ENCODE peak calls at places on chromosome 7, in six cellular contexts. M, B, S, I, G and Q are unnamed samples.

GRCh38 chr7:142808461-142808801 is 37.7 kb downstream of the PRSS2 start:
- DNase-seq in M (no peak), B (no peak), S (no peak), I (peak), G (no peak), Q (no peak)

GRCh38 chr7:158188676-158189075 is 398.9 kb downstream of the PTPRN2 start:
- DNase-seq in M (no peak), B (no peak), S (no peak), I (no peak), G (no peak), Q (no peak)

GRCh38 chr7:81462672-81463071 is 307.2 kb downstream of the HGF start:
- DNase-seq in M (no peak), B (no peak), S (no peak), I (no peak), G (no peak), Q (no peak)

GRCh38 chr7:107660381-107661080 is at the start of gene SLC26A4:
- DNase-seq in M (no peak), B (no peak), S (no peak), I (no peak), G (no peak), Q (no peak)

GRCh38 chr7:104980440-104980839 is 33.6 kb upstream of the KMT2E start:
- DNase-seq in M (no peak), B (no peak), S (no peak), I (no peak), G (no peak), Q (no peak)

GRCh38 chr7:66013938-66014337 is 31.9 kb upstream of the GUSB start:
- DNase-seq in M (no peak), B (peak), S (peak), I (no peak), G (peak), Q (no peak)

GRCh38 chr7:40612298-40612697 is 477.5 kb downstream of the SUGCT start:
- DNase-seq in M (no peak), B (no peak), S (no peak), I (no peak), G (no peak), Q (no peak)

GRCh38 chr7:48084727-48085432 is 4.2 kb upstream of the UPP1 start:
- DNase-seq in M (peak), B (peak), S (no peak), I (peak), G (peak), Q (no peak)

GRCh38 chr7:130363156-130363847 is 17.0 kb upstream of the CPA1 start:
- DNase-seq in M (no peak), B (peak), S (no peak), I (no peak), G (no peak), Q (no peak)

GRCh38 chr7:94761451-94761850 is 105.5 kb upstream of the SGCE start:
- DNase-seq in M (no peak), B (no peak), S (no peak), I (no peak), G (no peak), Q (no peak)

GRCh38 chr7:80511964-80512363 is at the start of gene GNAT3:
- DNase-seq in M (no peak), B (no peak), S (no peak), I (no peak), G (no peak), Q (no peak)

GRCh38 chr7:143321734-143322133 is 5.8 kb downstream of the CLCN1 start:
- DNase-seq in M (no peak), B (no peak), S (peak), I (no peak), G (no peak), Q (no peak)

GRCh38 chr7:24740821-24741220 is 16.4 kb downstream of the GSDME start:
- DNase-seq in M (peak), B (no peak), S (no peak), I (no peak), G (no peak), Q (no peak)

GRCh38 chr7:1794888-1795542 is 124.9 kb downstream of the ELFN1 start:
- DNase-seq in M (no peak), B (no peak), S (no peak), I (no peak), G (no peak), Q (no peak)

GRCh38 chr7:7257899-7258692 is 75.8 kb downstream of the C1GALT1 start:
- DNase-seq in M (no peak), B (no peak), S (no peak), I (no peak), G (no peak), Q (no peak)

GRCh38 chr7:106797937-106798336 is 67.1 kb upstream of the PIK3CG start:
- DNase-seq in M (no peak), B (no peak), S (no peak), I (no peak), G (no peak), Q (no peak)

GRCh38 chr7:142412551-142413193 is 154.8 kb upstream of the PRSS58 start:
- DNase-seq in M (no peak), B (peak), S (no peak), I (peak), G (peak), Q (no peak)

GRCh38 chr7:102404005-102404861 is 8.1 kb downstream of the PRKRIP1 start:
- DNase-seq in M (no peak), B (peak), S (peak), I (peak), G (peak), Q (no peak)

GRCh38 chr7:347001-347590 is 57.1 kb downstream of the FOXL3 start:
- DNase-seq in M (no peak), B (no peak), S (no peak), I (no peak), G (no peak), Q (no peak)

GRCh38 chr7:143367972-143368371 is 5.5 kb upstream of the FAM131B start:
- DNase-seq in M (no peak), B (no peak), S (no peak), I (no peak), G (no peak), Q (no peak)

GRCh38 chr7:109259151-109259550 is 689.5 kb downstream of the DNAJB9 start:
- DNase-seq in M (no peak), B (no peak), S (no peak), I (no peak), G (no peak), Q (no peak)

GRCh38 chr7:22837308-22837707 is 14.7 kb upstream of the TOMM7 start:
- DNase-seq in M (no peak), B (no peak), S (no peak), I (no peak), G (no peak), Q (peak)

GRCh38 chr7:146002431-146003078 is 114.0 kb upstream of the CNTNAP2 start:
- DNase-seq in M (no peak), B (no peak), S (no peak), I (no peak), G (no peak), Q (no peak)

GRCh38 chr7:55030314-55030713 is 11.5 kb downstream of the EGFR start:
- DNase-seq in M (no peak), B (no peak), S (no peak), I (no peak), G (no peak), Q (no peak)

DNA sequence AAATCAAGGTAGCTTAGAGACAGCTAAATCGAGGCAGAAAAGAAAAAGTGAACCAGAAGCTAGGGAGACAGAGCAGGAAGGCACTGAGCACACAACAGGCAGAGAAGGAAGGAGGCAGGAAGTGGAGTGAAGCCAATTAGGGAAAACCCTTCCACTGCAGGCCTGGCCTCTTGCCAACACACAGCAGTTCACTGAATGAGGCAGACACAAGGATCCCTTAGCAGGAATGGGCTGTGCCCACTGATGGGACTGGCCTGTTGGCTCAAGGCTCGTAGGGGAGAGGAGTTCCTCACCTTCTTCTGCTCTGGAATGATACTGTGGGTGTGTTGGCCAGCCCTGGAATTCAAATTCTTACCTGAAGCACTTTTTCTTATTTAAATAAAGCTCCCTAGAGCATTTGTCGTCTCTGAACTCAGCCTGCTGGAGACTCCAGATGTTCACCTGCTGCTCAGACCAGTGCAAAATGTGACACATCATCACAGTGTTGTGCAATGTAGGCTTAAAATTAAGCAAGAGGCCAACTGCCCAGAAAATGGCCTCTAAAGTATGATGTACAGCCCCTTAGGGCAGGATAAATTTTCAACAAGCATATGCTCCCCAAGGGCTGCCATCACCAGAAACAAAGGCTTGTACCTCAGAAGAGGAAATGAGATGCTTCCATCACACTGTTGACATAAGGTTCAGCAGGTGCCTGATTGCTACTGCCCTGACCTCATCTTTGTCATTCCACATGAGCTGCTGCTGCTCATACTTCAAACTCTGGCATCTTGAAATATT is 220.1 kb upstream of the STK17A start:
- DNase-seq in M (no peak), B (no peak), S (no peak), I (no peak), G (peak), Q (no peak)
- TF ChIP-seq CTCF in M (no peak), B (no peak), S (no peak), I (no peak), G (no peak), Q (no peak)

DNA sequence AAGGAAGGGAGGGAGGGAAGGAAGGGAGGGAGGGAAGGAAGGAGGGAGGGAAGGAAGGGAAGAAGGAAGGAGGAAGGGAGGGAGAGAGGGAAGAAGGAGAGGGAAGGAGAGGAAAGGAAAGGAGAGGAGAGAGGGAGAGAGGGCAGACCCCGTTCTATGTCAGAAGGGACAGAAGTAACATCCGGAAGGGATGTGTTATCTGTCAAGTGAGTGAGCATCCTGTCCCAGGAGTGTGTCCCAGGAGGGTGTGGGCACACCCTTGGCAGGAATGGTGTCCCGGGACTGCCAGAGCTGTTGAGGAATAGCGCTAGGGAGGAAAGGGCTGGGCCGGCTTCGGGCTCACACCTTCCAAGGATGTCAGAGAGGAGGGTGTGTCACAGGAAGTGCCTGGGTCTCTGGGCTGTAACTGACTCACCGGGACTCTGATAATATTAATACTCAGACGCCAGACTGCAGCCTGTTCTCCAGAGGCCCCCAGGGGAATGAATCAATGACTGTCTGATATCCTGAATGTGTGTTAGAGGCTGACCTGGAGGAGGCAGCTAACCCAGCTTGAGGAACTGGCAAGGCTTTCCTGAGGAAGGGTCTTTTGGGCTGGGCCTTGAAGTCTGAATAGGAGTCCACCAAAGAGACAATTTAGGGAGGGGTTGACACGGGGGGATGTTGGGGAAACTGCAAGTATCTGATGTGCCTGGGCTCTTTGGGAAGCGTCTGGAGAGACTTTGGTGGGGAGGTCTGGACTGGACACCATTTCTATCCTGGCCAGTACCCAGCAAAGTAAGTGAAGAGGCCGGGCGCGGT is 125.7 kb upstream of the TNRC18 start:
- DNase-seq in M (no peak), B (peak), S (peak), I (no peak), G (peak), Q (no peak)
- TF ChIP-seq CTCF in M (no peak), B (no peak), S (no peak), I (no peak), G (no peak), Q (no peak)

DNA sequence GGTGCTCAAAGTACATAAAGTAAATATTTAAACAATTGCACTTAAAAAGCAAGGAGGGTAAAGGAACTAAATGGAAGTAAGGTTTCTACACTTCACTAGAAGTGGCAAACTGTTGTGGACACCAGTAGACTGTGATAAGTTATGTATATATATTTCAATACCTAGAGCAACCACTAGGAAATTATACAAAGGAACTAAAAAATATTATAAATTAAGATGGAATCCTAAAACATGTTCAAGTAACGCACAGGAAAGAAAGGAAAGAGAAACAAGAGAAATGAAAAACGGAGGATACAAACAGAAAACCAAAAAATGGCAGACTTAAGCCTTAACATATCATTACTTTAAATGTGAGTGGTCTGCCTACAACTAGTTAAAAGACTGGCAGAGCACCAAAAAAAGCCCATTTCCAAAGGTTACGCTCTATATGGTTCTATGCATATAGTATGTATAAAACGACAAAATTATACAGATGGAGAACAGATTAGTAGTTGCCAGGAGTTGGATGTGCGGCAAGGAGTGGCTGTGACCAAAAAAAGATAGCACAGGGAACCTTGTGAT is 19.0 kb downstream of the VPS41 start:
- DNase-seq in M (no peak), B (no peak), S (no peak), I (no peak), G (no peak), Q (no peak)
- TF ChIP-seq CTCF in M (peak), B (no peak), S (peak), I (peak), G (no peak), Q (peak)

DNA sequence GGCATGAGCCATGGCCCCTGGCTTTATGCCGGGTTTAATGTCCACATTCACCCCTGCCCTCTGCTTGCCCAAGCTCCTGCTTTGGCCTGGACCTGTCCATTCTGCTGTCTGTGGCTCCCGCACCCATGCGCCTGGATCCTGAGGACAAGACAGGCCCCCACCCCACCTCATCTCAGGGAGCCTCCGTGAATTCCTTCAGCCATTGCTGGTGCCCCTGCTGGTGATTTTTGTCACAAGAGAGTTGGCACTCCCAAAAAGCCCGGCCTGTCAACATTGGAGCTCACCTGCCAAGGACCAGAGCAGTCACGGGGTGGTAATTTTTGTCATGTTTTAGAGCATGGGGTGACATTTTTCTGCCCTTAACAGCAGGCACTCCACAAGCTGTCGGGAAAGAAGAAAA is 127.5 kb upstream of the PLXNA4 start:
- DNase-seq in M (no peak), B (no peak), S (no peak), I (no peak), G (no peak), Q (no peak)
- TF ChIP-seq CTCF in M (no peak), B (no peak), S (no peak), I (no peak), G (no peak), Q (no peak)

GRCh38 chr7:91959023-91959422 is 18.4 kb downstream of the AKAP9 start:
- DNase-seq in M (no peak), B (no peak), S (no peak), I (no peak), G (no peak), Q (no peak)

GRCh38 chr7:91957823-91958222 is 17.2 kb downstream of the AKAP9 start:
- DNase-seq in M (no peak), B (no peak), S (no peak), I (no peak), G (no peak), Q (no peak)

GRCh38 chr7:91957236-91957635 is 16.6 kb downstream of the AKAP9 start:
- DNase-seq in M (no peak), B (no peak), S (no peak), I (no peak), G (no peak), Q (no peak)

GRCh38 chr7:91949221-91950009 is 8.8 kb downstream of the AKAP9 start:
- DNase-seq in M (no peak), B (no peak), S (no peak), I (no peak), G (no peak), Q (no peak)

GRCh38 chr7:91953618-91954017 is 13.0 kb downstream of the AKAP9 start:
- DNase-seq in M (no peak), B (no peak), S (no peak), I (no peak), G (peak), Q (no peak)
- TF ChIP-seq CTCF in M (peak), B (peak), S (no peak), I (no peak), G (no peak), Q (peak)

GRCh38 chr7:82598958-82599357 is 155.4 kb upstream of the CACNA2D1 start:
- DNase-seq in M (no peak), B (no peak), S (no peak), I (no peak), G (peak), Q (no peak)

GRCh38 chr7:82605247-82605864 is 161.8 kb upstream of the CACNA2D1 start:
- DNase-seq in M (no peak), B (peak), S (no peak), I (no peak), G (peak), Q (no peak)

GRCh38 chr7:82602066-82602465 is 158.5 kb upstream of the CACNA2D1 start:
- DNase-seq in M (no peak), B (no peak), S (no peak), I (no peak), G (no peak), Q (no peak)

GRCh38 chr7:82599910-82600309 is 156.3 kb upstream of the CACNA2D1 start:
- DNase-seq in M (no peak), B (no peak), S (no peak), I (no peak), G (no peak), Q (no peak)

GRCh38 chr7:82600601-82601000 is 157.0 kb upstream of the CACNA2D1 start:
- DNase-seq in M (no peak), B (no peak), S (no peak), I (no peak), G (no peak), Q (no peak)
- TF ChIP-seq CTCF in M (no peak), B (peak), S (no peak), I (no peak), G (no peak), Q (peak)